ENCODE peak calls at places on chromosome 7, in six cellular contexts. X, E, D, U, G and O are unnamed samples.

GRCh38 chr7:47180268-47180826 is 401.6 kb downstream of the TNS3 start:
- DNase-seq in X (no peak), E (peak), D (peak), U (no peak), G (peak), O (peak)

GRCh38 chr7:11858668-11859302 is 26.8 kb upstream of the THSD7A start:
- DNase-seq in X (no peak), E (no peak), D (no peak), U (no peak), G (no peak), O (peak)

GRCh38 chr7:104240400-104240799 is 32.6 kb upstream of the ORC5 start:
- DNase-seq in X (no peak), E (no peak), D (no peak), U (no peak), G (no peak), O (no peak)

GRCh38 chr7:102082693-102083385 is 203.8 kb upstream of the SH2B2 start:
- DNase-seq in X (no peak), E (no peak), D (no peak), U (no peak), G (no peak), O (no peak)

GRCh38 chr7:24750441-24751055 is 6.7 kb downstream of the GSDME start:
- DNase-seq in X (no peak), E (no peak), D (no peak), U (no peak), G (no peak), O (no peak)

GRCh38 chr7:118324790-118325449 is 100.4 kb downstream of the ANKRD7 start:
- DNase-seq in X (no peak), E (no peak), D (no peak), U (no peak), G (no peak), O (no peak)

GRCh38 chr7:116075351-116076145 is 45.0 kb upstream of the TFEC start:
- DNase-seq in X (no peak), E (no peak), D (no peak), U (no peak), G (no peak), O (no peak)

GRCh38 chr7:114860196-114860595 is 61.7 kb upstream of the MDFIC start:
- DNase-seq in X (no peak), E (no peak), D (no peak), U (no peak), G (no peak), O (no peak)

GRCh38 chr7:113404245-113404644 is 285.9 kb upstream of the SMIM30 start:
- DNase-seq in X (peak), E (peak), D (peak), U (no peak), G (peak), O (no peak)

GRCh38 chr7:76133164-76133775 is 68.4 kb upstream of the SRRM3 start:
- DNase-seq in X (no peak), E (no peak), D (no peak), U (no peak), G (no peak), O (no peak)

GRCh38 chr7:85471740-85472139 is 284.9 kb upstream of the SEMA3D start:
- DNase-seq in X (no peak), E (no peak), D (no peak), U (no peak), G (no peak), O (peak)

GRCh38 chr7:69208848-69209247 is 389.4 kb upstream of the AUTS2 start:
- DNase-seq in X (no peak), E (no peak), D (no peak), U (peak), G (no peak), O (no peak)

GRCh38 chr7:99407849-99408346 is 499 bp downstream of the PDAP1 start:
- DNase-seq in X (no peak), E (no peak), D (peak), U (no peak), G (no peak), O (peak)

GRCh38 chr7:50306491-50307367 is 2.2 kb downstream of the IKZF1 start:
- DNase-seq in X (no peak), E (no peak), D (no peak), U (no peak), G (no peak), O (no peak)
- H3K9ac ChIP-seq in X (no peak), E (peak), D (no peak), U (peak), G (no peak), O (no peak)

GRCh38 chr7:78139335-78139734 is 340.8 kb downstream of the PHTF2 start:
- DNase-seq in X (no peak), E (no peak), D (no peak), U (no peak), G (no peak), O (no peak)
- TF ChIP-seq POLR2AphosphoS5 in X (no peak), E (no peak), D (no peak), U (no peak), G (no peak), O (no peak)

GRCh38 chr7:64181586-64181985 is 25.4 kb upstream of the ZNF735 start:
- DNase-seq in X (no peak), E (no peak), D (no peak), U (no peak), G (no peak), O (no peak)
- TF ChIP-seq EZH2 in X (no peak), E (no peak), D (no peak), U (no peak), G (no peak), O (no peak)

GRCh38 chr7:79528421-79528820 is 75.0 kb upstream of the MAGI2 start:
- DNase-seq in X (no peak), E (no peak), D (no peak), U (no peak), G (peak), O (no peak)
- H3K9ac ChIP-seq in X (no peak), E (no peak), D (no peak), U (no peak), G (no peak), O (no peak)

GRCh38 chr7:78019457-78020130 is 221.0 kb downstream of the PHTF2 start:
- DNase-seq in X (peak), E (peak), D (peak), U (no peak), G (peak), O (peak)

GRCh38 chr7:78015574-78016260 is 217.1 kb downstream of the PHTF2 start:
- DNase-seq in X (no peak), E (no peak), D (no peak), U (no peak), G (no peak), O (no peak)

GRCh38 chr7:78018541-78019456 is 220.2 kb downstream of the PHTF2 start:
- DNase-seq in X (no peak), E (no peak), D (no peak), U (no peak), G (no peak), O (peak)

GRCh38 chr7:78020131-78020873 is 221.7 kb downstream of the PHTF2 start:
- DNase-seq in X (no peak), E (peak), D (peak), U (peak), G (peak), O (peak)

DNA sequence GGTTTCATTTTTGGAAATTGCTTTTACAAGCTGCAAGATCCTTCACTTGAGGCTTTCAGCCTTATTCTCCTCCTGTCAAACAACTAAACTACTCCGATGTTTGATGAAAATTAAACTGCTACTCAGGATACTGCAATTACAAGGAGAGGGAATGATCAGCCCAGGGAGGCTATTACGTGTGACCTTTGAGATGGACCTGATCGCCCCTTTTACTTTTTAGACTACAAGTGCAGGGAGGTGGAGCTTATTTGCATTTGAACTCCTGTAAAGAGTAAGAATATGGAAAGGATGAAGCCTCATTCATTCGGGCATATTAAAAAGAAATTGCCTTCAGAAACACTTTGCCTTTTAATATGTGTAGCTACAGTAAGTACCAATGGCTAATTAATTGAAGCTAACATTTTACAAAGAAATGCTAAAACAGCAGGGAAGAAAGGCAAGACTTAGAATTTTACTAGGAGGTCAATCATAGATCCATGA is 219.1 kb downstream of the PHTF2 start:
- DNase-seq in X (no peak), E (no peak), D (no peak), U (no peak), G (no peak), O (no peak)
- TF ChIP-seq POLR2AphosphoS5 in X (no peak), E (no peak), D (no peak), U (no peak), G (no peak), O (no peak)

DNA sequence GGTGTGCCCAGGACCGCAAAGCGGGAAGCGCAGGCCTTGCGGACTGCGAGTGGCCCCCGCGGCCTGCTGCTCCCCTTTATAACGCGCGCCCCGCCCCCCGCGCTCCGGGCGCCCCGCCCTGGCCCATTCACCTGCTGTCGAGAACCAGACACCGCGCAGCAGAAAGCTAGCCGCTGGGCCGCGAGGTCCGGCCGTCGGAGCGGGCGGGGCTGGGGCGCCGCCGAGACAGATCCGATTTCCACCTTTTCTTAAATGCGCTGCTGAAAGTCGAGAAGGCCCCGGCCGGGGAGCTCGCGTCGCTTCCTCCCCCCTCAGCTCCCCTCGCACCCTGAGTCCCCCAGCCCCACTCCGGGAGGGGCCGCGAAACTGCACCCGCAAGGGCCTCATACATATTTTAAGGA is 170.3 kb downstream of the NRF1 start:
- DNase-seq in X (no peak), E (no peak), D (no peak), U (no peak), G (no peak), O (no peak)
- TF ChIP-seq EZH2 in X (no peak), E (no peak), D (peak), U (no peak), G (no peak), O (peak)

DNA sequence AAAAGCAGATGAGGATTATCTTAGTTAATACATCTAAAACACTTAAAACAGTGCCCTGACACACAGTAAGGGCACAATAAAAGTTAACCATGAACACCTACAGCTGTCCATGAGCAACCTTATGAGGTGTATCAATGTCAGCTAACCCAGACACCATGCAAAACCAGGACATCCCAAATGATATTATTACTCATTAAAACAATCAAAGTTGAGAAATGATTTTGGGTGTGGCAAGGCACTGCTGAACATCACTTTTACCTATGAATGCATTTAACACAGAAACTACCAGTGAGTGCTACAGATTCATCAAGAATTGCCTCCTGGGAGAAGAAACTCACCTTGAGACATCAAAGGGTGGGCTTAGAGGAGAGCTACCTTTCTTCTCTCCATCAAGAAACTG is 18.3 kb downstream of the IRF5 start:
- DNase-seq in X (no peak), E (no peak), D (no peak), U (no peak), G (no peak), O (no peak)
- H3K9ac ChIP-seq in X (no peak), E (no peak), D (no peak), U (no peak), G (no peak), O (no peak)

GRCh38 chr7:133023370-133024075 is 58.4 kb downstream of the CHCHD3 start:
- DNase-seq in X (no peak), E (no peak), D (no peak), U (no peak), G (no peak), O (peak)

GRCh38 chr7:133019590-133019989 is 62.3 kb downstream of the CHCHD3 start:
- DNase-seq in X (no peak), E (no peak), D (no peak), U (no peak), G (no peak), O (no peak)

GRCh38 chr7:133021196-133021595 is 60.7 kb downstream of the CHCHD3 start:
- DNase-seq in X (no peak), E (no peak), D (no peak), U (no peak), G (no peak), O (no peak)

GRCh38 chr7:133016629-133017028 is 65.3 kb downstream of the CHCHD3 start:
- DNase-seq in X (no peak), E (no peak), D (no peak), U (no peak), G (no peak), O (no peak)

DNA sequence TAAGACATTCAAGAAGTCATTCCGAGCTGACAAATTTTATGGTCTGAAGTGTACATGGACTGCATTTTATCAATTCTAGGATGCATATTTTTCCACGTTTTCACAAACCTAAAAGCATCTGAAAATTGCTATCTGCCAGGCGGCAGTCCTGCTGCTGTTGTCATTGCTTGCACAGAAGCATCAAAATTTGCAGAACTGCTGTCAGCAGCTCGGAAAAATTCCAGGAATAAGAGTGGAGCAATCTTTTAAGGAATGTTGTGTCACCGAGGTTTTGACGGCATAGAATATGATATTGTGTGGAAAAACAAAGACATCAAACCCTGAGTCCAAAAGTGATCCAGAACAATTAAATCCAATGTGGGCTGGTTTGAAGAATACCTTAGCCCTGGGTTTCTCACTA is 61.4 kb downstream of the CHCHD3 start:
- DNase-seq in X (no peak), E (no peak), D (no peak), U (no peak), G (no peak), O (no peak)
- TF ChIP-seq POLR2AphosphoS5 in X (no peak), E (no peak), D (no peak), U (no peak), G (no peak), O (no peak)

GRCh38 chr7:30866939-30867338 is 44.7 kb upstream of the AQP1 start:
- DNase-seq in X (no peak), E (no peak), D (no peak), U (no peak), G (no peak), O (peak)
- TF ChIP-seq EZH2 in X (no peak), E (no peak), D (no peak), U (no peak), G (no peak), O (no peak)

GRCh38 chr7:134694299-134694698 is 47.6 kb downstream of the BPGM start:
- DNase-seq in X (no peak), E (peak), D (no peak), U (no peak), G (no peak), O (no peak)

GRCh38 chr7:134693256-134693655 is 46.6 kb downstream of the BPGM start:
- DNase-seq in X (no peak), E (no peak), D (no peak), U (no peak), G (no peak), O (no peak)

GRCh38 chr7:134690016-134690415 is 43.4 kb downstream of the BPGM start:
- DNase-seq in X (no peak), E (no peak), D (no peak), U (no peak), G (no peak), O (peak)

GRCh38 chr7:134691820-134692705 is 45.4 kb downstream of the BPGM start:
- DNase-seq in X (no peak), E (no peak), D (no peak), U (no peak), G (no peak), O (no peak)

DNA sequence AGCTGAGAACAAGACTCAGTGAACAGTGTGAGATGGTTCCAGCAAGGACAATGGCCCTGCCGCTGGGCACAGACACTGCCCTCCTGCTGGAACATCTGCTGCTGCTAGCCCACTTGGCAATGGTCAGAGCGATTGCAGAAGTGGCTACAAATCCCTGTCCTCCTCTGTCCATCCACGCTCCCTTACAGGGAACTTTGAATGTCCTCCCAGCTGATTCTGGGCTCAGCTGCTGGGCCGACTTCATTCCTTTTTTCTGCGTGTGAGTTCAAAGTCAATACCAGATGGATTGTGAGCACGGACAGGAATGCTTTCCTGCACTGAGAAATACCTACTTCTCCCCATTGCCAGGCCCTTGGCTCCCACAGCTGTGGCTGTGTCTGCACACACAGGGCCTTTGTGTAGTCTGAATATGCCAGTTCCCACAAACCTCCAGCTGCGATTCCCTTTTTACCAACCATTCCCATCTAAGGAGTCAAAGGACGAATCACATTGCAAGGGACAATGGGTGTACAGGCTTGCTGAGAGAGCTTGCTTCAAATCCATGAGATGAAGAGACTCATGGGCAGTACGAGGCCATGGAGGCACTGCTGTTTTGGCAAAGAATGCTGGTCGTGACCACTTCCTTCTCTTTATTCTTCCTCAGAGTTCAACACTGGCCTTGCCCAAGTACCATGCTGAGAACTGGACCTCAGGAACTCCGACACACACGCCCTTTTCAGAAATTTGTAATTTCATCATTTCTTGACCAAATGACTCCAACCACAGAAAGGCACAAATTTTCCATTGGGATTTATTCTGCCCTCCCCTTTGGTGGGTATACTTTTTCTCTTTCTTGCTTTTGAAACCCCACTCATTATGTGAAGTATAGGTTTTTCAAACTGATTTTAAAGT is 44.2 kb downstream of the BPGM start:
- DNase-seq in X (no peak), E (no peak), D (no peak), U (no peak), G (no peak), O (no peak)
- H3K9ac ChIP-seq in X (no peak), E (no peak), D (no peak), U (no peak), G (no peak), O (no peak)